ENCODE peak calls at places on chromosome 9, in four cellular contexts. O is GM12878, Y is fibroblast of lung, T is GM23338. K is an unnamed sample.

GRCh38 chr9:112174965-112175795 is at the start of gene SUSD1:
- DNase-seq in O (no peak), Y (peak; percentile 17), T (peak; percentile 72), K (peak; percentile 50)

GRCh38 chr9:108259917-108260675 is 595.7 kb downstream of the ACTL7B start:
- DNase-seq in T (no peak), Y (no peak), O (no peak), K (no peak)

GRCh38 chr9:28212979-28213378 is 639.7 kb upstream of the C9orf72 start:
- DNase-seq in O (no peak), T (no peak), Y (peak; percentile 93), K (peak; percentile 1)

GRCh38 chr9:132136151-132136892 is 25.5 kb upstream of the NTNG2 start:
- DNase-seq in T (no peak), O (no peak), Y (no peak), K (no peak)

GRCh38 chr9:136036050-136036449 is 59.0 kb downstream of the NACC2 start:
- DNase-seq in T (no peak), O (no peak), Y (no peak), K (no peak)

GRCh38 chr9:126989847-126990821 is 75.6 kb downstream of the RALGPS1 start:
- DNase-seq in O (no peak), T (peak; percentile 51), Y (peak; percentile 52), K (no peak)

GRCh38 chr9:116279230-116279629 is 125.6 kb downstream of the PAPPA start:
- DNase-seq in O (no peak), Y (no peak), T (peak; percentile 87), K (no peak)

GRCh38 chr9:27184556-27185351 is 75.7 kb downstream of the TEK start:
- DNase-seq in Y (peak; percentile 95), T (no peak), O (no peak), K (no peak)

GRCh38 chr9:85433046-85433445 is 308.7 kb downstream of the AGTPBP1 start:
- DNase-seq in Y (no peak), T (no peak), O (no peak), K (no peak)

GRCh38 chr9:257957-258356 is 43.3 kb downstream of the DOCK8 start:
- DNase-seq in Y (no peak), T (no peak), O (no peak), K (no peak)

GRCh38 chr9:18396102-18396728 is 77.7 kb upstream of the ADAMTSL1 start:
- DNase-seq in T (peak; percentile 32), Y (peak; percentile 17), O (no peak), K (peak; percentile 4)

GRCh38 chr9:131522257-131523085 is 8.6 kb downstream of the UCK1 start:
- DNase-seq in O (no peak), T (no peak), Y (no peak), K (no peak)

GRCh38 chr9:93083592-93084470 is 12.2 kb upstream of the CARD19 start:
- DNase-seq in Y (peak; percentile 31), O (no peak), T (no peak), K (no peak)

GRCh38 chr9:108103294-108103693 is 613.7 kb upstream of the KLF4 start:
- DNase-seq in Y (peak; percentile 44), T (no peak), O (no peak), K (no peak)

GRCh38 chr9:134932171-134932570 is 14.5 kb upstream of the FCN1 start:
- DNase-seq in T (no peak), Y (no peak), O (no peak), K (no peak)

GRCh38 chr9:113409883-113410206 is 630 bp downstream of the POLE3 start:
- DNase-seq in Y (no peak), O (no peak), T (no peak), K (no peak)

GRCh38 chr9:90009447-90009846 is 404.6 kb downstream of the GADD45G start:
- DNase-seq in O (no peak), T (no peak), Y (no peak), K (peak; percentile 25)

GRCh38 chr9:99870126-99870525 is 36.3 kb upstream of the STX17 start:
- DNase-seq in T (no peak), Y (no peak), O (no peak), K (no peak)

GRCh38 chr9:135506327-135507103 is 6.0 kb downstream of the MRPS2 start:
- DNase-seq in O (no peak), Y (no peak), T (peak; percentile 39), K (no peak)

GRCh38 chr9:95096807-95097206 is 220.7 kb downstream of the FANCC start:
- DNase-seq in O (no peak), Y (no peak), T (no peak), K (no peak)
- TF ChIP-seq CTCF in O (no peak), Y (no peak), T (no peak), K (no peak)

GRCh38 chr9:6999788-7000187 is 242.0 kb downstream of the KDM4C start:
- DNase-seq in O (no peak), T (no peak), Y (no peak), K (no peak)
- H3K4me3 ChIP-seq in O (no peak overlapping the region), T (no peak overlapping the region), Y (no peak overlapping the region), K (no peak overlapping the region)

DNA sequence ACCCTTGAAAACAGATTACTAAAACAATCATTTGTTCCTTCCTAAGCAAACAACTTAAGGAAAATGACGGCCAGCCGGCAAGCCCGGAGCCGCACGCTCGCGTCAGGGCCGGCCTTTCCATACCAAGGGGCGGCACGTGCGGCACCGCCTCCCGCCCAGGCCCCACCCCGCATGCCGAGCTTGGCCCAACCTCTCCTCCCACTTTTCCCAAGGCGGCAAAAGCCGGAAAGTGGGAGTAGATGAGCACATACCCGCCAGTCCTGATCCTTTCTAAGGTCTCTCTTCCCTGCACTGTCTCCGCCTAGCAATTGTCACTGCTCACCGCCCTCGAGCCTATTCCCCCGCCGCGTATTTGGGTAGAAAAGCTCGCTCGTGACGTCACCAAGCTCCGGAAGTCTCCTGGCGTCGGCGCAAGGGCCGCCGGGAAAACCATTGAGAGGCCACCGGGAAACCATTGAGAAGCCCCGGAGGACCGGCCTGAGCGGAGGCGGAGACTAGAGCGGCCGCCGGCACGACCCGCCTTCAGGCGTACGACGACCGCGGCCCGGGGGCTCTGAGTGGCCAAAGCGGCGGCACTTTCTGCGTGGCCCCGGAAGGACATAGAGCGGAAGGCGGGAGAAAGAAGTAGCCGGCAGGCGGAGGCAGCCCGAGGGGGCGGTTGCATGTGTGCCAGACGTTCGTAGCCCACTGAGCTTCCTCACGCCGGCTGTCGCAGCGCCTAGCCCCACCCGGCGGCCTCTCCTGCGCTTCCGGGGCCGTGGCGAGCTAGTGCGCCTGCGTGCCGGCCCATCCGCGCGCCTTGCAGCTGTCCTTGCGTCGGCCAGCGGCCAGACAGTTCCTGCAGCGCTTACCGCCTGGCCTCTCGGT is at the start of the genes NCBP1 and TSTD2:
- DNase-seq in T (peak; percentile 98), O (peak; percentile 92), Y (peak; percentile 98), K (peak; percentile 99)
- TF ChIP-seq CTCF in T (no peak), O (no peak), Y (no peak), K (no peak)

GRCh38 chr9:33080534-33080933 is 4.1 kb upstream of the SMU1 start:
- DNase-seq in O (no peak), Y (no peak), T (no peak), K (no peak)
- H3K4me3 ChIP-seq in O (no peak overlapping the region), Y (no peak overlapping the region), T (no peak overlapping the region), K (peak overlapping the region; percentile 29)

GRCh38 chr9:68672625-68673024 is 32.4 kb upstream of the PIP5K1B start:
- DNase-seq in T (no peak), O (no peak), Y (no peak), K (no peak)

GRCh38 chr9:68683433-68683832 is 21.6 kb upstream of the PIP5K1B start:
- DNase-seq in Y (no peak), T (no peak), O (no peak), K (no peak)

DNA sequence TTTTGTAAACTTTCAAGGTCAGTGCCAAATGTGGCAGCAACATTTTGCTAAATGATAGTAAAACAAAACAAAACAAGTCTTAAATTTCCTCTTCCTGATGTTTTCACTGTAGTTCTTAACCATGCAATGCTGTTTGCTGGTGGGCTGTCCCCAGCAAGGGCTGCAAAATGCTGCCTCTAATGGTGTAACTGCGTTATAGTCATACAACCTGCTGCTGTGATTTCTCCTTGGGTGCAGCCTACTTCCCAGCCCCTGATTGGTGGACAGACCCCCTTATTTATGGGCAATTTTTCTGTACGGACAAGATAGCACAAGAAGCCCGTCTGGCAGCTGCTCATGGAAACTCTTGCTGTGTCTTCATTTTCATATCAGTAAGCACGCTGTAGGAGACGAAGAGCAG is 26.6 kb upstream of the PIP5K1B start:
- DNase-seq in T (peak; percentile 73), Y (no peak), O (no peak), K (peak; percentile 60)
- TF ChIP-seq CTCF in T (peak; percentile 67), Y (no peak), O (peak; percentile 42), K (peak; percentile 55)

GRCh38 chr9:96382839-96383164 is 709 bp downstream of the SLC35D2 start:
- DNase-seq in T (no peak), Y (peak; percentile 19), O (no peak), K (no peak)
- H3K4me3 ChIP-seq in T (peak overlapping the region; percentile 74), Y (peak overlapping the region; percentile 53), O (peak overlapping the region; percentile 65), K (peak overlapping the region; percentile 38)

DNA sequence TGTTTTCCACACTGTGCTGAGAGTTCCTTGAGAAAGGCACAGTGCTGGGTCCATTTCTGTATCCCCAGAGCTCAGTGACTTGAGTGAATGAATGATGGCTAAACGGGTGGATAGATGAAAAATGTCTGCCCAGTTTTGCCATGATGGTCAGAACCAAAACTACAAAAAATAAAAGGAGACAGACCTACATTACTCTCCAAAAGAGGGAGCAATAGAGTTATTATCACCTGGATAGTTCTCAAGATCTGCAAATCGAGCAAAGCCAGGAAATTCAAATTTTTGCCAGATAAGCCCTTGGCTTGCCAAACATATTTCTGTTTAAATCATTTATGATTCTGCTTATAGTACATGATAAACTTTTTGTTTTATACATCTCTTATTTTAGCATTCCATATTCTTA is 214.2 kb upstream of the ZNF462 start:
- DNase-seq in Y (peak; percentile 43), O (no peak), T (peak; percentile 43), K (no peak)
- TF ChIP-seq CTCF in Y (no peak), O (peak; percentile 16), T (peak; percentile 48), K (no peak)